ENCODE peak calls at places on chromosomes 2 and 18, in four cellular contexts. One of them, this sample, is unnamed.

GRCh38 chr2:49154140-49154539 is at the start of gene FSHR:
- DNase-seq in transverse colon: no peak
- DNase-seq in GM12892: no peak
- DNase-seq in sigmoid colon: no peak
- DNase-seq in this sample: no peak

GRCh38 chr2:124333789-124334188 is 308.7 kb downstream of the CNTNAP5 start:
- DNase-seq in transverse colon: no peak
- DNase-seq in GM12892: no peak
- DNase-seq in sigmoid colon: no peak
- DNase-seq in this sample: no peak

GRCh38 chr2:69570474-69570873 is 73.1 kb downstream of the AAK1 start:
- DNase-seq in transverse colon: no peak
- DNase-seq in GM12892: no peak
- DNase-seq in sigmoid colon: no peak
- DNase-seq in this sample: no peak

GRCh38 chr2:120110507-120110906 is 97.6 kb downstream of the EPB41L5 start:
- DNase-seq in transverse colon: no peak
- DNase-seq in GM12892: no peak
- DNase-seq in sigmoid colon: no peak
- DNase-seq in this sample: no peak

GRCh38 chr2:102340778-102341177 is 14.8 kb upstream of the IL18R1 start:
- DNase-seq in transverse colon: no peak
- DNase-seq in GM12892: no peak
- DNase-seq in sigmoid colon: no peak
- DNase-seq in this sample: no peak

GRCh38 chr2:73175663-73176204 is 26.6 kb upstream of the NOTO start:
- DNase-seq in transverse colon: peak
- DNase-seq in GM12892: peak
- DNase-seq in sigmoid colon: peak
- DNase-seq in this sample: no peak

GRCh38 chr2:128318776-128319456 is at the start of gene HS6ST1:
- DNase-seq in transverse colon: peak
- DNase-seq in GM12892: peak
- DNase-seq in sigmoid colon: peak
- DNase-seq in this sample: peak

GRCh38 chr2:117820444-117820843 is 6.0 kb downstream of the DDX18 start:
- DNase-seq in transverse colon: no peak
- DNase-seq in GM12892: no peak
- DNase-seq in sigmoid colon: no peak
- DNase-seq in this sample: no peak

GRCh38 chr2:127661072-127661618 is 14.2 kb downstream of the LIMS2 start:
- DNase-seq in transverse colon: peak
- DNase-seq in GM12892: no peak
- DNase-seq in sigmoid colon: peak
- DNase-seq in this sample: no peak

GRCh38 chr2:210203162-210203561 is 22.1 kb downstream of the ACADL start:
- DNase-seq in transverse colon: no peak
- DNase-seq in GM12892: no peak
- DNase-seq in sigmoid colon: no peak
- DNase-seq in this sample: no peak

GRCh38 chr2:221060335-221060734 is 511.8 kb downstream of the EPHA4 start:
- DNase-seq in transverse colon: no peak
- DNase-seq in GM12892: no peak
- DNase-seq in sigmoid colon: no peak
- DNase-seq in this sample: no peak

GRCh38 chr2:73091164-73091563 is 19.7 kb upstream of the SFXN5 start:
- DNase-seq in transverse colon: no peak
- DNase-seq in GM12892: no peak
- DNase-seq in sigmoid colon: no peak
- DNase-seq in this sample: no peak

GRCh38 chr18:61929881-61930640 is 37.3 kb upstream of the RNF152 start:
- DNase-seq in transverse colon: no peak
- DNase-seq in GM12892: no peak
- DNase-seq in sigmoid colon: no peak
- DNase-seq in this sample: no peak

GRCh38 chr2:127365211-127365643 is 22.5 kb downstream of the MAP3K2 start:
- DNase-seq in transverse colon: no peak
- DNase-seq in GM12892: no peak
- DNase-seq in sigmoid colon: no peak
- DNase-seq in this sample: no peak

GRCh38 chr2:40488927-40489677 is 37.2 kb upstream of the SLC8A1 start:
- DNase-seq in transverse colon: no peak
- DNase-seq in GM12892: no peak
- DNase-seq in sigmoid colon: peak
- DNase-seq in this sample: no peak

GRCh38 chr2:37560863-37561614 is 110.4 kb downstream of the CDC42EP3 start:
- DNase-seq in transverse colon: no peak
- DNase-seq in GM12892: no peak
- DNase-seq in sigmoid colon: no peak
- DNase-seq in this sample: no peak

GRCh38 chr18:3910507-3910906 is 460.5 kb downstream of the TGIF1 start:
- DNase-seq in transverse colon: no peak
- DNase-seq in GM12892: no peak
- DNase-seq in sigmoid colon: no peak
- DNase-seq in this sample: no peak

GRCh38 chr2:6069354-6069753 is 377.2 kb downstream of the SOX11 start:
- DNase-seq in transverse colon: no peak
- DNase-seq in GM12892: no peak
- DNase-seq in sigmoid colon: no peak
- DNase-seq in this sample: no peak

GRCh38 chr2:17208511-17208910 is 309.7 kb downstream of the RAD51AP2 start:
- DNase-seq in transverse colon: no peak
- DNase-seq in GM12892: no peak
- DNase-seq in sigmoid colon: no peak
- DNase-seq in this sample: no peak

GRCh38 chr2:60426341-60426740 is 127.1 kb downstream of the BCL11A start:
- DNase-seq in transverse colon: no peak
- DNase-seq in GM12892: no peak
- DNase-seq in sigmoid colon: no peak
- DNase-seq in this sample: no peak

GRCh38 chr2:234911271-234911670 is 40.5 kb upstream of the SH3BP4 start:
- DNase-seq in transverse colon: no peak
- DNase-seq in GM12892: no peak
- DNase-seq in sigmoid colon: no peak
- DNase-seq in this sample: no peak

GRCh38 chr2:121334581-121335293 is 49.7 kb upstream of the TFCP2L1 start:
- DNase-seq in transverse colon: no peak
- DNase-seq in GM12892: no peak
- DNase-seq in sigmoid colon: peak
- DNase-seq in this sample: no peak

GRCh38 chr2:229416116-229416694 is 145.1 kb upstream of the PID1 start:
- DNase-seq in transverse colon: peak
- DNase-seq in GM12892: no peak
- DNase-seq in sigmoid colon: peak
- DNase-seq in this sample: no peak

GRCh38 chr2:197304556-197305011 is 6.0 kb downstream of the ANKRD44 start:
- DNase-seq in transverse colon: no peak
- DNase-seq in GM12892: no peak
- DNase-seq in sigmoid colon: no peak
- DNase-seq in this sample: no peak

GRCh38 chr2:221444106-221444505 is 128.0 kb downstream of the EPHA4 start:
- DNase-seq in transverse colon: peak
- DNase-seq in GM12892: no peak
- DNase-seq in sigmoid colon: no peak
- DNase-seq in this sample: no peak

GRCh38 chr2:31467426-31467825 is 52.9 kb upstream of the XDH start:
- DNase-seq in transverse colon: no peak
- DNase-seq in GM12892: no peak
- DNase-seq in sigmoid colon: no peak
- DNase-seq in this sample: no peak

GRCh38 chr2:113390133-113390849 is 47.2 kb upstream of the ZNG1B start:
- DNase-seq in transverse colon: peak
- DNase-seq in GM12892: no peak
- DNase-seq in sigmoid colon: no peak
- DNase-seq in this sample: peak

DNA sequence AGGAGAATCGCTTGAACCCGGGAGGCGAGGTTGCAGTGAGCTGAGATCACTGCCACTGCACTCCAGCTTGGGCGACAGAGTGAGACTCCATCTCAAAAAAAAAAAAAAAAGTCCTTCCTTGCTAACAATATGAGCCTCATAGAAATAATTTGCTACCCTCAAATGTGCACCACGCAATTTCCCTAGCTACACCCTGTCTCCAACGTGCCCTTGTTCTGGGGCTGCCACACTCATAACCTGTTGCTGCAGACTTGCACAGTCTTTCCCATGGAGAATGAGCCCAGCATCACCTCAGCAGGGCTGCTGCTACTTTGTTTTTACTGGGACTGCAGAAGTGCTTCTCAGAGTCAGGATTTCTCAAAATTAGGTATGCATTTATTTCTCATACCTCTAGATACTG is 46.4 kb upstream of the ZNG1B start:
- DNase-seq in transverse colon: no peak
- DNase-seq in GM12892: no peak
- DNase-seq in sigmoid colon: no peak
- DNase-seq in this sample: no peak
- TF ChIP-seq POLR2A in transverse colon: no peak
- TF ChIP-seq POLR2A in GM12892: no peak
- TF ChIP-seq POLR2A in sigmoid colon: no peak
- TF ChIP-seq POLR2A in this sample: no peak

GRCh38 chr2:64607381-64607780 is 46.3 kb downstream of the SERTAD2 start:
- DNase-seq in transverse colon: no peak
- DNase-seq in GM12892: no peak
- DNase-seq in sigmoid colon: peak
- DNase-seq in this sample: no peak

GRCh38 chr2:64605991-64606494 is 47.7 kb downstream of the SERTAD2 start:
- DNase-seq in transverse colon: no peak
- DNase-seq in GM12892: no peak
- DNase-seq in sigmoid colon: peak
- DNase-seq in this sample: no peak

GRCh38 chr2:64608867-64609228 is 44.9 kb downstream of the SERTAD2 start:
- DNase-seq in transverse colon: no peak
- DNase-seq in GM12892: no peak
- DNase-seq in sigmoid colon: peak
- DNase-seq in this sample: no peak

GRCh38 chr2:64604929-64605550 is 48.7 kb downstream of the SERTAD2 start:
- DNase-seq in transverse colon: no peak
- DNase-seq in GM12892: no peak
- DNase-seq in sigmoid colon: no peak
- DNase-seq in this sample: no peak

DNA sequence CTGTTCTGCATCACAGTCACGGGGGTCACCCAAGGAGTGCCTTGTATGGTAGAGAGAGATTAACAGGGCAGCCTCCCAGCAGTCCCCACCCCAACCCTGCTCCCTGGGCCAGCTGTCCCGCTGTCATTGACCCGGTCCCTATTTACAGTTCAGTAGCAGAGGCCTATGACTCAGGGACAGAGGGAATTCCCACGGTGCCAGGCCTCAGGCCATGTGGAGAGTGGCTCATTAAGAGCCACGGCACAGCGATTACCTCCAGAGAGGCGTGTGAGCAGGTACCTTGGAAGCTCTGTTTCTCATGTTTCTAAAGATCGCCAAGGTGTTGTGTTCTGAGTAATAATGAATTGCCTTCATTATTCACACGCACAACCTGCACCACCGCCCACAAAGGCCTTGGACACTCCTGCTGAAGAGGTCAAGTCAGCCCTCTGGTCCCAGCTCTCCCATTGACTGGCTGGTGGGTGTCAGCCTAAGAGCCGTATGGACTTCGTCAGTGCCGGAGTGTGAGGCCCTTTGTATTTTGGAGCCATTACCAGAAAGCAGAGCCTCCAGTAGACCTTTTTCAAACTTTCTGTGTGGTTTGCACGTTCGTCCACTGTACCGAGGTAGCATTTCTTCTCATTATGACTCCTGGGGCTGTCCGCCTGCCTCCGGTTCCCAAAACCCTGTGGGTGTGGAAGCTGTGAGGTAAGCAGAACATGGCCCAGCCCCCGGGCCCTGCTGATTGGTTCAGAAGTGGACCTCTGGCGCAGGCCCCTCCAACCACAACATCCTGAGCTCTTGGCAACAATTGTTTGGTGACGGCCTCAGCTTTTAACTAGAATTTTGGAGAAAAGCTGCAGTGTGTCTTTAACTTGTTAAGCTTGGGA is 47.0 kb downstream of the SERTAD2 start:
- DNase-seq in transverse colon: peak
- DNase-seq in GM12892: peak
- DNase-seq in sigmoid colon: peak
- DNase-seq in this sample: peak
- TF ChIP-seq POLR2AphosphoS5 in transverse colon: peak
- TF ChIP-seq POLR2AphosphoS5 in GM12892: no peak
- TF ChIP-seq POLR2AphosphoS5 in sigmoid colon: no peak
- TF ChIP-seq POLR2AphosphoS5 in this sample: no peak

DNA sequence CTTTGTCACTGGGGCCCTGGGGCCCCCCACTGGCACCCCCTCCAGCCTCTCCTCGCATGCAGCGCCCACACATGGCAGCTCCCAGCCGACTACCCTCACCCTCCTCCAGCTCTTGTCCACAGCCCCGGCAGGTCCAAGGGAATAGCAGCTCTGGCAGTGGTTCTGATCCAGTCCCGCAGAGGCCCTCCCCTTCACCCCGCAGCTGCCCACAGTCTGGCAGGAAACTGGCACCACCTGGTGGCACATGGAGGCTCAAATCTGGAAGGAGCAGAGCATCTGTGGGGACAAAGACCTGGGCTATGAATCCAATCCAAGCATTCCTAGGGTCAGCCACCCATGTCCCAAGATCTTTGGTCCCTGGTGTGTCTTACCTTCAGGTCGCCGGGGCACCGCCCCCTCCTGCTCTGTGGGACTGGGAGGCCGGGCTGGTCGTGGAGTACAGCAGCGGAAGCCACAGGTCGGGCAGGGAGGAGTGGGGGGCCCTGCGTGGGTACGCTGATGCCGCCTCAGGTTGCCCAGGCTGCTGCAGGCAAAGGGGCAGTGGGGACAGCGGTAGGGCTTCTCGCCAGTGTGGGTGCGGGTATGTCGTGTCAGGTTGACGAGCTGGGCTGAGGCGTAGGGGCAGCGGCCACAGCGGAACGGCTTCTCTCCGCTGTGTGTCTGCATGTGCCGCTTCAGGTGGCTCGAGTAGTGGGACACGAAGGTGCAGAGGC is 2.3 kb downstream of the ZNF513 start:
- DNase-seq in transverse colon: no peak
- DNase-seq in GM12892: no peak
- DNase-seq in sigmoid colon: no peak
- DNase-seq in this sample: no peak
- TF ChIP-seq POLR2A in transverse colon: no peak
- TF ChIP-seq POLR2A in GM12892: no peak
- TF ChIP-seq POLR2A in sigmoid colon: no peak
- TF ChIP-seq POLR2A in this sample: peak

GRCh38 chr18:12274793-12275192 is 20.6 kb downstream of the CIDEA start:
- DNase-seq in transverse colon: no peak
- DNase-seq in GM12892: no peak
- DNase-seq in sigmoid colon: no peak
- DNase-seq in this sample: no peak

GRCh38 chr18:12276736-12277554 is 22.8 kb downstream of the CIDEA start:
- DNase-seq in transverse colon: no peak
- DNase-seq in GM12892: no peak
- DNase-seq in sigmoid colon: peak
- DNase-seq in this sample: no peak

GRCh38 chr18:12271376-12272235 is 17.4 kb downstream of the CIDEA start:
- DNase-seq in transverse colon: peak
- DNase-seq in GM12892: peak
- DNase-seq in sigmoid colon: peak
- DNase-seq in this sample: peak
- TF ChIP-seq POLR2AphosphoS5 in transverse colon: no peak
- TF ChIP-seq POLR2AphosphoS5 in GM12892: no peak
- TF ChIP-seq POLR2AphosphoS5 in sigmoid colon: peak
- TF ChIP-seq POLR2AphosphoS5 in this sample: no peak

GRCh38 chr18:22172594-22173049 is 3.2 kb downstream of the GATA6 start:
- DNase-seq in transverse colon: no peak
- DNase-seq in GM12892: no peak
- DNase-seq in sigmoid colon: no peak
- DNase-seq in this sample: no peak
- TF ChIP-seq POLR2A in transverse colon: no peak
- TF ChIP-seq POLR2A in GM12892: no peak
- TF ChIP-seq POLR2A in sigmoid colon: no peak
- TF ChIP-seq POLR2A in this sample: no peak

This sample was measured in GM12891.